ENCODE peak calls at places on chromosomes 16 and 17, in seven cellular contexts. One of them, this sample, is unnamed.

GRCh38 chr17:35210741-35211140 is 16.5 kb upstream of the SLC35G3 start:
- DNase-seq in Peyer's patch: no peak
- DNase-seq in CD4-positive, alpha-beta T cell: no peak
- DNase-seq in uterus: no peak
- DNase-seq in HFFc6: no peak
- DNase-seq in upper lobe of right lung: no peak
- DNase-seq in neural progenitor cell: no peak
- DNase-seq in this sample: no peak

GRCh38 chr17:41486316-41486715 is 3.4 kb downstream of the KRT36 start:
- DNase-seq in Peyer's patch: no peak
- DNase-seq in CD4-positive, alpha-beta T cell: no peak
- DNase-seq in uterus: no peak
- DNase-seq in HFFc6: no peak
- DNase-seq in upper lobe of right lung: no peak
- DNase-seq in neural progenitor cell: no peak
- DNase-seq in this sample: no peak

GRCh38 chr17:34763727-34764665 is 184.6 kb downstream of the TMEM132E start:
- DNase-seq in Peyer's patch: no peak
- DNase-seq in CD4-positive, alpha-beta T cell: no peak
- DNase-seq in uterus: no peak
- DNase-seq in HFFc6: no peak
- DNase-seq in upper lobe of right lung: no peak
- DNase-seq in neural progenitor cell: no peak
- DNase-seq in this sample: no peak

GRCh38 chr17:35849469-35850348 is 19.0 kb downstream of the HEATR9 start:
- DNase-seq in Peyer's patch: peak; percentile 74
- DNase-seq in CD4-positive, alpha-beta T cell: no peak
- DNase-seq in uterus: no peak
- DNase-seq in HFFc6: peak; percentile 65
- DNase-seq in upper lobe of right lung: no peak
- DNase-seq in neural progenitor cell: peak; percentile 80
- DNase-seq in this sample: peak; percentile 41

GRCh38 chr17:76371656-76372628 is 12.5 kb upstream of the SPHK1 start:
- DNase-seq in Peyer's patch: no peak
- DNase-seq in CD4-positive, alpha-beta T cell: no peak
- DNase-seq in uterus: no peak
- DNase-seq in HFFc6: peak; percentile 93
- DNase-seq in upper lobe of right lung: no peak
- DNase-seq in neural progenitor cell: no peak
- DNase-seq in this sample: no peak

GRCh38 chr16:15521758-15522509 is 87.5 kb downstream of the BMERB1 start:
- DNase-seq in Peyer's patch: no peak
- DNase-seq in CD4-positive, alpha-beta T cell: no peak
- DNase-seq in uterus: peak; percentile 44
- DNase-seq in HFFc6: no peak
- DNase-seq in upper lobe of right lung: no peak
- DNase-seq in neural progenitor cell: no peak
- DNase-seq in this sample: no peak

GRCh38 chr17:80354381-80354780 is 60.6 kb upstream of the ENDOV start:
- DNase-seq in Peyer's patch: no peak
- DNase-seq in CD4-positive, alpha-beta T cell: no peak
- DNase-seq in uterus: no peak
- DNase-seq in HFFc6: no peak
- DNase-seq in upper lobe of right lung: peak; percentile 35
- DNase-seq in neural progenitor cell: no peak
- DNase-seq in this sample: no peak

GRCh38 chr16:89952551-89952950 is 4.0 kb downstream of the DEF8 start:
- DNase-seq in Peyer's patch: no peak
- DNase-seq in CD4-positive, alpha-beta T cell: no peak
- DNase-seq in uterus: no peak
- DNase-seq in HFFc6: no peak
- DNase-seq in upper lobe of right lung: no peak
- DNase-seq in neural progenitor cell: no peak
- DNase-seq in this sample: no peak

GRCh38 chr16:22813223-22813945 is 578 bp upstream of the HS3ST2 start:
- DNase-seq in Peyer's patch: peak; percentile 47
- DNase-seq in CD4-positive, alpha-beta T cell: no peak
- DNase-seq in uterus: no peak
- DNase-seq in HFFc6: peak; percentile 34
- DNase-seq in upper lobe of right lung: peak; percentile 67
- DNase-seq in neural progenitor cell: peak; percentile 94
- DNase-seq in this sample: peak; percentile 88

GRCh38 chr17:75776399-75777242 is 8.0 kb upstream of the UNK start:
- DNase-seq in Peyer's patch: no peak
- DNase-seq in CD4-positive, alpha-beta T cell: no peak
- DNase-seq in uterus: peak; percentile 23
- DNase-seq in HFFc6: no peak
- DNase-seq in upper lobe of right lung: peak; percentile 47
- DNase-seq in neural progenitor cell: no peak
- DNase-seq in this sample: no peak

GRCh38 chr17:1555618-1556471 is 6.7 kb downstream of the PITPNA start:
- DNase-seq in Peyer's patch: peak; percentile 83
- DNase-seq in CD4-positive, alpha-beta T cell: no peak
- DNase-seq in uterus: no peak
- DNase-seq in HFFc6: no peak
- DNase-seq in upper lobe of right lung: no peak
- DNase-seq in neural progenitor cell: no peak
- DNase-seq in this sample: no peak

GRCh38 chr17:58755577-58756245 is at the start of gene PPM1E:
- DNase-seq in Peyer's patch: peak; percentile 54
- DNase-seq in CD4-positive, alpha-beta T cell: peak; percentile 50
- DNase-seq in uterus: peak; percentile 30
- DNase-seq in HFFc6: no peak
- DNase-seq in upper lobe of right lung: peak; percentile 69
- DNase-seq in neural progenitor cell: peak; percentile 99
- DNase-seq in this sample: peak; percentile 91

GRCh38 chr17:38745545-38745944 is 2.6 kb downstream of the PCGF2 start:
- DNase-seq in Peyer's patch: no peak
- DNase-seq in CD4-positive, alpha-beta T cell: no peak
- DNase-seq in uterus: no peak
- DNase-seq in HFFc6: no peak
- DNase-seq in upper lobe of right lung: no peak
- DNase-seq in neural progenitor cell: no peak
- DNase-seq in this sample: no peak

GRCh38 chr17:79793924-79794304 is 3.0 kb downstream of the CBX8 start:
- DNase-seq in Peyer's patch: no peak
- DNase-seq in CD4-positive, alpha-beta T cell: no peak
- DNase-seq in uterus: no peak
- DNase-seq in HFFc6: no peak
- DNase-seq in upper lobe of right lung: no peak
- DNase-seq in neural progenitor cell: peak; percentile 79
- DNase-seq in this sample: no peak

GRCh38 chr16:54287758-54288591 is 1.4 kb upstream of the IRX3 start:
- DNase-seq in Peyer's patch: no peak
- DNase-seq in CD4-positive, alpha-beta T cell: no peak
- DNase-seq in uterus: no peak
- DNase-seq in HFFc6: no peak
- DNase-seq in upper lobe of right lung: peak; percentile 84
- DNase-seq in neural progenitor cell: peak; percentile 57
- DNase-seq in this sample: no peak

GRCh38 chr16:27963471-27963965 is 100.0 kb downstream of the GSG1L start:
- DNase-seq in Peyer's patch: peak; percentile 9
- DNase-seq in CD4-positive, alpha-beta T cell: no peak
- DNase-seq in uterus: no peak
- DNase-seq in HFFc6: no peak
- DNase-seq in upper lobe of right lung: peak; percentile 25
- DNase-seq in neural progenitor cell: no peak
- DNase-seq in this sample: no peak

GRCh38 chr16:17467923-17468540 is 2.7 kb downstream of the XYLT1 start:
- DNase-seq in Peyer's patch: peak; percentile 86
- DNase-seq in CD4-positive, alpha-beta T cell: peak; percentile 45
- DNase-seq in uterus: peak; percentile 75
- DNase-seq in HFFc6: peak; percentile 59
- DNase-seq in upper lobe of right lung: peak; percentile 70
- DNase-seq in neural progenitor cell: peak; percentile 84
- DNase-seq in this sample: peak; percentile 71

GRCh38 chr17:81173761-81174160 is 7.7 kb upstream of the AATK start:
- DNase-seq in Peyer's patch: no peak
- DNase-seq in CD4-positive, alpha-beta T cell: no peak
- DNase-seq in uterus: no peak
- DNase-seq in HFFc6: peak; percentile 5
- DNase-seq in upper lobe of right lung: no peak
- DNase-seq in neural progenitor cell: no peak
- DNase-seq in this sample: no peak

GRCh38 chr16:23140082-23140481 is 9.2 kb downstream of the USP31 start:
- DNase-seq in Peyer's patch: no peak
- DNase-seq in CD4-positive, alpha-beta T cell: no peak
- DNase-seq in uterus: no peak
- DNase-seq in HFFc6: no peak
- DNase-seq in upper lobe of right lung: no peak
- DNase-seq in neural progenitor cell: no peak
- DNase-seq in this sample: no peak

GRCh38 chr17:4304417-4305027 is 40.7 kb upstream of the ANKFY1 start:
- DNase-seq in Peyer's patch: peak; percentile 80
- DNase-seq in CD4-positive, alpha-beta T cell: peak; percentile 37
- DNase-seq in uterus: peak; percentile 24
- DNase-seq in HFFc6: peak; percentile 35
- DNase-seq in upper lobe of right lung: no peak
- DNase-seq in neural progenitor cell: peak; percentile 69
- DNase-seq in this sample: peak; percentile 52

GRCh38 chr17:6532441-6532885 is 23.9 kb downstream of the PITPNM3 start:
- DNase-seq in Peyer's patch: no peak
- DNase-seq in CD4-positive, alpha-beta T cell: no peak
- DNase-seq in uterus: no peak
- DNase-seq in HFFc6: no peak
- DNase-seq in upper lobe of right lung: no peak
- DNase-seq in neural progenitor cell: no peak
- DNase-seq in this sample: no peak

GRCh38 chr17:44465276-44465675 is 37.9 kb downstream of the GPATCH8 start:
- DNase-seq in Peyer's patch: no peak
- DNase-seq in CD4-positive, alpha-beta T cell: no peak
- DNase-seq in uterus: no peak
- DNase-seq in HFFc6: no peak
- DNase-seq in upper lobe of right lung: no peak
- DNase-seq in neural progenitor cell: no peak
- DNase-seq in this sample: no peak

GRCh38 chr17:82240506-82241182 is 11.8 kb downstream of the SLC16A3 start:
- DNase-seq in Peyer's patch: no peak
- DNase-seq in CD4-positive, alpha-beta T cell: peak; percentile 35
- DNase-seq in uterus: no peak
- DNase-seq in HFFc6: no peak
- DNase-seq in upper lobe of right lung: no peak
- DNase-seq in neural progenitor cell: no peak
- DNase-seq in this sample: no peak

GRCh38 chr16:75231570-75231969 is 12.8 kb downstream of the CTRB1 start:
- DNase-seq in Peyer's patch: no peak
- DNase-seq in CD4-positive, alpha-beta T cell: no peak
- DNase-seq in uterus: no peak
- DNase-seq in HFFc6: no peak
- DNase-seq in upper lobe of right lung: no peak
- DNase-seq in neural progenitor cell: no peak
- DNase-seq in this sample: no peak
- TF ChIP-seq CTCF in Peyer's patch: no peak
- TF ChIP-seq CTCF in CD4-positive, alpha-beta T cell: no peak
- TF ChIP-seq CTCF in uterus: no peak
- TF ChIP-seq CTCF in HFFc6: no peak
- TF ChIP-seq CTCF in upper lobe of right lung: no peak
- TF ChIP-seq CTCF in neural progenitor cell: no peak
- TF ChIP-seq CTCF in this sample: no peak

GRCh38 chr16:79079656-79080420 is 520.7 kb downstream of the MAF start:
- DNase-seq in Peyer's patch: no peak
- DNase-seq in CD4-positive, alpha-beta T cell: no peak
- DNase-seq in uterus: no peak
- DNase-seq in HFFc6: no peak
- DNase-seq in upper lobe of right lung: no peak
- DNase-seq in neural progenitor cell: no peak
- DNase-seq in this sample: no peak

GRCh38 chr16:79081292-79082066 is 519.1 kb downstream of the MAF start:
- DNase-seq in Peyer's patch: no peak
- DNase-seq in CD4-positive, alpha-beta T cell: no peak
- DNase-seq in uterus: no peak
- DNase-seq in HFFc6: no peak
- DNase-seq in upper lobe of right lung: no peak
- DNase-seq in neural progenitor cell: no peak
- DNase-seq in this sample: no peak

GRCh38 chr16:79082955-79083354 is 517.6 kb downstream of the MAF start:
- DNase-seq in Peyer's patch: no peak
- DNase-seq in CD4-positive, alpha-beta T cell: no peak
- DNase-seq in uterus: no peak
- DNase-seq in HFFc6: no peak
- DNase-seq in upper lobe of right lung: no peak
- DNase-seq in neural progenitor cell: no peak
- DNase-seq in this sample: no peak

GRCh38 chr16:79088971-79089370 is 511.6 kb downstream of the MAF start:
- DNase-seq in Peyer's patch: no peak
- DNase-seq in CD4-positive, alpha-beta T cell: no peak
- DNase-seq in uterus: no peak
- DNase-seq in HFFc6: no peak
- DNase-seq in upper lobe of right lung: no peak
- DNase-seq in neural progenitor cell: no peak
- DNase-seq in this sample: no peak

DNA sequence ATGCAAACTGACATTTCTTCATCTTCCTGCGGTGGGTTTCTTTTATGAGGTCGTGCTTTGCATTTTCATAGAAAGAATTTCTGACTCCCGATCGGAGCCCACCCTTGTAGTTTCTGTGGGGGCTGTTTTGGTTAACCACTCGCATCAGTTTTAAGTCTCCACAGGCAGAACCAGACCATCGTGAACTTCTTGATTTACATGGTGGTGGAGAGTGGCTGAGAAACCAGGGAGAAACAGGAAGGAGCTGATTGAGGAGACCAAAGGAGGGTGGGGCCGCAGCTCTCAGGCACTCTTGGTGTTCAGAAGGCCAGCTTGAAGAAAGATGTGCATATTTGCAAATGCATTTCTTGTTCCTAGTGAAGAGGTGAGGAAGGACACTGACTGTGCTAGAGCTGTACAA is 516.7 kb downstream of the MAF start:
- DNase-seq in Peyer's patch: no peak
- DNase-seq in CD4-positive, alpha-beta T cell: no peak
- DNase-seq in uterus: no peak
- DNase-seq in HFFc6: no peak
- DNase-seq in upper lobe of right lung: no peak
- DNase-seq in neural progenitor cell: no peak
- DNase-seq in this sample: no peak
- TF ChIP-seq CTCF in Peyer's patch: no peak
- TF ChIP-seq CTCF in CD4-positive, alpha-beta T cell: no peak
- TF ChIP-seq CTCF in uterus: no peak
- TF ChIP-seq CTCF in HFFc6: no peak
- TF ChIP-seq CTCF in upper lobe of right lung: no peak
- TF ChIP-seq CTCF in neural progenitor cell: no peak
- TF ChIP-seq CTCF in this sample: no peak

GRCh38 chr16:29899516-29900101 is at the start of gene SEZ6L2:
- DNase-seq in Peyer's patch: peak; percentile 79
- DNase-seq in CD4-positive, alpha-beta T cell: peak; percentile 83
- DNase-seq in uterus: no peak
- DNase-seq in HFFc6: peak; percentile 28
- DNase-seq in upper lobe of right lung: peak; percentile 89
- DNase-seq in neural progenitor cell: peak; percentile 92
- DNase-seq in this sample: peak; percentile 86
- TF ChIP-seq CTCF in Peyer's patch: no peak
- TF ChIP-seq CTCF in CD4-positive, alpha-beta T cell: no peak
- TF ChIP-seq CTCF in uterus: no peak
- TF ChIP-seq CTCF in HFFc6: peak; percentile 41
- TF ChIP-seq CTCF in upper lobe of right lung: no peak
- TF ChIP-seq CTCF in neural progenitor cell: peak; percentile 34
- TF ChIP-seq CTCF in this sample: peak; percentile 38

DNA sequence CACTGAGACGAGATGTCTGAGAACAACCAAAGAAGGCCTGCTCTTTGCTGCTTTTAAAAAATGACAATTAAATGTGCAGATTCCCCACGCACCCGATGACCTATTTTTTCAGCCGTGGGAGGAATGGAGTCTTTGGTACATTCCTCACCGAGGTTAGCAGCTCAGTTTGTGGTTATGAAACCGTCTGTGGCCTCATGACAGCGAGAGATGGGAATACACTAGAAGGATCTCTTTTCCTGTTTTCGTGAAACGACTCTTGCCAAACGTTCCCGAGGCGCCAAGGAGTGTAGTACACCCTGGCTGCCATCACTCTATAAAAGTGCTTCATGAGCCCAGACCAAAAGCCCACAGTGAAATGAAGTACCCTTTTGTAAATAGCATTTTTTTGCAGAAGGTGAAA is 87.8 kb downstream of the CRISPLD2 start:
- DNase-seq in Peyer's patch: no peak
- DNase-seq in CD4-positive, alpha-beta T cell: no peak
- DNase-seq in uterus: peak; percentile 68
- DNase-seq in HFFc6: no peak
- DNase-seq in upper lobe of right lung: no peak
- DNase-seq in neural progenitor cell: no peak
- DNase-seq in this sample: no peak
- TF ChIP-seq CTCF in Peyer's patch: no peak
- TF ChIP-seq CTCF in CD4-positive, alpha-beta T cell: no peak
- TF ChIP-seq CTCF in uterus: no peak
- TF ChIP-seq CTCF in HFFc6: peak; percentile 28
- TF ChIP-seq CTCF in upper lobe of right lung: no peak
- TF ChIP-seq CTCF in neural progenitor cell: no peak
- TF ChIP-seq CTCF in this sample: no peak